ENCODE peak calls at places on chromosomes 3 and 15, in nine cellular contexts. One of them, this sample, is unnamed.

GRCh38 chr3:133330043-133330442 is 69.8 kb upstream of the BFSP2 start:
- DNase-seq in anterior cingulate cortex: peak
- DNase-seq in B cell: no peak
- DNase-seq in left ventricle myocardium superior: no peak
- DNase-seq in stimulated activated CD4-positive, alpha-beta T cell treated with anti-CD3 and anti-CD28 coated beads, Interleukin-12 subunit alpha, Interleukin-12 subunit beta, amount 100 ng/mL, for 4 hours: no peak
- DNase-seq in A549: no peak
- DNase-seq in activated CD8-positive, alpha-beta T cell treated with anti-CD3 and anti-CD28 coated beads, Interleukin-2, amount 10 ng/mL, durations not matched to agents 7 days and 5 days: no peak
- DNase-seq in T follicular helper cell: no peak
- DNase-seq in KBM-7: no peak
- DNase-seq in this sample: no peak

GRCh38 chr3:51735039-51735438 is 28.2 kb downstream of the GRM2 start:
- DNase-seq in anterior cingulate cortex: no peak
- DNase-seq in B cell: no peak
- DNase-seq in left ventricle myocardium superior: no peak
- DNase-seq in stimulated activated CD4-positive, alpha-beta T cell treated with anti-CD3 and anti-CD28 coated beads, Interleukin-12 subunit alpha, Interleukin-12 subunit beta, amount 100 ng/mL, for 4 hours: no peak
- DNase-seq in A549: no peak
- DNase-seq in activated CD8-positive, alpha-beta T cell treated with anti-CD3 and anti-CD28 coated beads, Interleukin-2, amount 10 ng/mL, durations not matched to agents 7 days and 5 days: no peak
- DNase-seq in T follicular helper cell: no peak
- DNase-seq in KBM-7: peak
- DNase-seq in this sample: no peak

GRCh38 chr3:69326821-69327433 is 59.0 kb downstream of the FRMD4B start:
- DNase-seq in anterior cingulate cortex: no peak
- DNase-seq in B cell: no peak
- DNase-seq in left ventricle myocardium superior: no peak
- DNase-seq in stimulated activated CD4-positive, alpha-beta T cell treated with anti-CD3 and anti-CD28 coated beads, Interleukin-12 subunit alpha, Interleukin-12 subunit beta, amount 100 ng/mL, for 4 hours: peak
- DNase-seq in A549: no peak
- DNase-seq in activated CD8-positive, alpha-beta T cell treated with anti-CD3 and anti-CD28 coated beads, Interleukin-2, amount 10 ng/mL, durations not matched to agents 7 days and 5 days: peak
- DNase-seq in T follicular helper cell: peak
- DNase-seq in KBM-7: peak
- DNase-seq in this sample: no peak

GRCh38 chr3:12508316-12508715 is 24.0 kb downstream of the TSEN2 start:
- DNase-seq in anterior cingulate cortex: no peak
- DNase-seq in B cell: no peak
- DNase-seq in left ventricle myocardium superior: no peak
- DNase-seq in stimulated activated CD4-positive, alpha-beta T cell treated with anti-CD3 and anti-CD28 coated beads, Interleukin-12 subunit alpha, Interleukin-12 subunit beta, amount 100 ng/mL, for 4 hours: no peak
- DNase-seq in A549: peak
- DNase-seq in activated CD8-positive, alpha-beta T cell treated with anti-CD3 and anti-CD28 coated beads, Interleukin-2, amount 10 ng/mL, durations not matched to agents 7 days and 5 days: no peak
- DNase-seq in T follicular helper cell: no peak
- DNase-seq in KBM-7: no peak
- DNase-seq in this sample: no peak

GRCh38 chr15:71387825-71388224 is 272.6 kb downstream of the THSD4 start:
- DNase-seq in anterior cingulate cortex: no peak
- DNase-seq in B cell: no peak
- DNase-seq in left ventricle myocardium superior: no peak
- DNase-seq in stimulated activated CD4-positive, alpha-beta T cell treated with anti-CD3 and anti-CD28 coated beads, Interleukin-12 subunit alpha, Interleukin-12 subunit beta, amount 100 ng/mL, for 4 hours: no peak
- DNase-seq in A549: no peak
- DNase-seq in activated CD8-positive, alpha-beta T cell treated with anti-CD3 and anti-CD28 coated beads, Interleukin-2, amount 10 ng/mL, durations not matched to agents 7 days and 5 days: no peak
- DNase-seq in T follicular helper cell: no peak
- DNase-seq in KBM-7: no peak
- DNase-seq in this sample: no peak

GRCh38 chr3:131535596-131535995 is 32.8 kb upstream of the MRPL3 start:
- DNase-seq in anterior cingulate cortex: no peak
- DNase-seq in B cell: no peak
- DNase-seq in left ventricle myocardium superior: no peak
- DNase-seq in stimulated activated CD4-positive, alpha-beta T cell treated with anti-CD3 and anti-CD28 coated beads, Interleukin-12 subunit alpha, Interleukin-12 subunit beta, amount 100 ng/mL, for 4 hours: no peak
- DNase-seq in A549: no peak
- DNase-seq in activated CD8-positive, alpha-beta T cell treated with anti-CD3 and anti-CD28 coated beads, Interleukin-2, amount 10 ng/mL, durations not matched to agents 7 days and 5 days: no peak
- DNase-seq in T follicular helper cell: no peak
- DNase-seq in KBM-7: no peak
- DNase-seq in this sample: no peak

GRCh38 chr3:177199206-177199765 is 2.0 kb upstream of the TBL1XR1 start:
- DNase-seq in anterior cingulate cortex: no peak
- DNase-seq in B cell: no peak
- DNase-seq in left ventricle myocardium superior: no peak
- DNase-seq in stimulated activated CD4-positive, alpha-beta T cell treated with anti-CD3 and anti-CD28 coated beads, Interleukin-12 subunit alpha, Interleukin-12 subunit beta, amount 100 ng/mL, for 4 hours: no peak
- DNase-seq in A549: no peak
- DNase-seq in activated CD8-positive, alpha-beta T cell treated with anti-CD3 and anti-CD28 coated beads, Interleukin-2, amount 10 ng/mL, durations not matched to agents 7 days and 5 days: peak
- DNase-seq in T follicular helper cell: peak
- DNase-seq in KBM-7: no peak
- DNase-seq in this sample: no peak

GRCh38 chr3:143596957-143597642 is 251.2 kb downstream of the SLC9A9 start:
- DNase-seq in anterior cingulate cortex: no peak
- DNase-seq in B cell: no peak
- DNase-seq in left ventricle myocardium superior: no peak
- DNase-seq in stimulated activated CD4-positive, alpha-beta T cell treated with anti-CD3 and anti-CD28 coated beads, Interleukin-12 subunit alpha, Interleukin-12 subunit beta, amount 100 ng/mL, for 4 hours: no peak
- DNase-seq in A549: no peak
- DNase-seq in activated CD8-positive, alpha-beta T cell treated with anti-CD3 and anti-CD28 coated beads, Interleukin-2, amount 10 ng/mL, durations not matched to agents 7 days and 5 days: no peak
- DNase-seq in T follicular helper cell: no peak
- DNase-seq in KBM-7: no peak
- DNase-seq in this sample: no peak

GRCh38 chr15:25439456-25439836 is 622 bp upstream of the UBE3A start:
- DNase-seq in anterior cingulate cortex: no peak
- DNase-seq in B cell: no peak
- DNase-seq in left ventricle myocardium superior: no peak
- DNase-seq in stimulated activated CD4-positive, alpha-beta T cell treated with anti-CD3 and anti-CD28 coated beads, Interleukin-12 subunit alpha, Interleukin-12 subunit beta, amount 100 ng/mL, for 4 hours: no peak
- DNase-seq in A549: peak
- DNase-seq in activated CD8-positive, alpha-beta T cell treated with anti-CD3 and anti-CD28 coated beads, Interleukin-2, amount 10 ng/mL, durations not matched to agents 7 days and 5 days: no peak
- DNase-seq in T follicular helper cell: no peak
- DNase-seq in KBM-7: no peak
- DNase-seq in this sample: no peak

GRCh38 chr3:159733194-159733860 is 255.3 kb upstream of the IL12A start:
- DNase-seq in anterior cingulate cortex: no peak
- DNase-seq in B cell: no peak
- DNase-seq in left ventricle myocardium superior: no peak
- DNase-seq in stimulated activated CD4-positive, alpha-beta T cell treated with anti-CD3 and anti-CD28 coated beads, Interleukin-12 subunit alpha, Interleukin-12 subunit beta, amount 100 ng/mL, for 4 hours: no peak
- DNase-seq in A549: peak
- DNase-seq in activated CD8-positive, alpha-beta T cell treated with anti-CD3 and anti-CD28 coated beads, Interleukin-2, amount 10 ng/mL, durations not matched to agents 7 days and 5 days: no peak
- DNase-seq in T follicular helper cell: no peak
- DNase-seq in KBM-7: no peak
- DNase-seq in this sample: no peak

GRCh38 chr3:197366301-197367044 is 68.1 kb upstream of the DLG1 start:
- DNase-seq in anterior cingulate cortex: no peak
- DNase-seq in B cell: no peak
- DNase-seq in left ventricle myocardium superior: no peak
- DNase-seq in stimulated activated CD4-positive, alpha-beta T cell treated with anti-CD3 and anti-CD28 coated beads, Interleukin-12 subunit alpha, Interleukin-12 subunit beta, amount 100 ng/mL, for 4 hours: no peak
- DNase-seq in A549: no peak
- DNase-seq in activated CD8-positive, alpha-beta T cell treated with anti-CD3 and anti-CD28 coated beads, Interleukin-2, amount 10 ng/mL, durations not matched to agents 7 days and 5 days: no peak
- DNase-seq in T follicular helper cell: no peak
- DNase-seq in KBM-7: no peak
- DNase-seq in this sample: no peak

GRCh38 chr3:42501681-42502428 is 588 bp upstream of the VIPR1 start:
- DNase-seq in anterior cingulate cortex: peak
- DNase-seq in B cell: peak
- DNase-seq in left ventricle myocardium superior: peak
- DNase-seq in stimulated activated CD4-positive, alpha-beta T cell treated with anti-CD3 and anti-CD28 coated beads, Interleukin-12 subunit alpha, Interleukin-12 subunit beta, amount 100 ng/mL, for 4 hours: peak
- DNase-seq in A549: peak
- DNase-seq in activated CD8-positive, alpha-beta T cell treated with anti-CD3 and anti-CD28 coated beads, Interleukin-2, amount 10 ng/mL, durations not matched to agents 7 days and 5 days: peak
- DNase-seq in T follicular helper cell: peak
- DNase-seq in KBM-7: peak
- DNase-seq in this sample: peak

GRCh38 chr3:150180349-150180748 is 209.7 kb upstream of the PFN2 start:
- DNase-seq in anterior cingulate cortex: no peak
- DNase-seq in B cell: no peak
- DNase-seq in left ventricle myocardium superior: no peak
- DNase-seq in stimulated activated CD4-positive, alpha-beta T cell treated with anti-CD3 and anti-CD28 coated beads, Interleukin-12 subunit alpha, Interleukin-12 subunit beta, amount 100 ng/mL, for 4 hours: no peak
- DNase-seq in A549: peak
- DNase-seq in activated CD8-positive, alpha-beta T cell treated with anti-CD3 and anti-CD28 coated beads, Interleukin-2, amount 10 ng/mL, durations not matched to agents 7 days and 5 days: no peak
- DNase-seq in T follicular helper cell: no peak
- DNase-seq in KBM-7: no peak
- DNase-seq in this sample: no peak

GRCh38 chr15:51931638-51932037 is 39.9 kb downstream of the LEO1 start:
- DNase-seq in anterior cingulate cortex: no peak
- DNase-seq in B cell: no peak
- DNase-seq in left ventricle myocardium superior: no peak
- DNase-seq in stimulated activated CD4-positive, alpha-beta T cell treated with anti-CD3 and anti-CD28 coated beads, Interleukin-12 subunit alpha, Interleukin-12 subunit beta, amount 100 ng/mL, for 4 hours: no peak
- DNase-seq in A549: no peak
- DNase-seq in activated CD8-positive, alpha-beta T cell treated with anti-CD3 and anti-CD28 coated beads, Interleukin-2, amount 10 ng/mL, durations not matched to agents 7 days and 5 days: no peak
- DNase-seq in T follicular helper cell: no peak
- DNase-seq in KBM-7: no peak
- DNase-seq in this sample: no peak

GRCh38 chr3:111033470-111034108 is 38.0 kb upstream of the NECTIN3 start:
- DNase-seq in anterior cingulate cortex: no peak
- DNase-seq in B cell: no peak
- DNase-seq in left ventricle myocardium superior: no peak
- DNase-seq in stimulated activated CD4-positive, alpha-beta T cell treated with anti-CD3 and anti-CD28 coated beads, Interleukin-12 subunit alpha, Interleukin-12 subunit beta, amount 100 ng/mL, for 4 hours: no peak
- DNase-seq in A549: no peak
- DNase-seq in activated CD8-positive, alpha-beta T cell treated with anti-CD3 and anti-CD28 coated beads, Interleukin-2, amount 10 ng/mL, durations not matched to agents 7 days and 5 days: no peak
- DNase-seq in T follicular helper cell: no peak
- DNase-seq in KBM-7: no peak
- DNase-seq in this sample: no peak

GRCh38 chr3:43753743-43754142 is 63.0 kb downstream of the ABHD5 start:
- DNase-seq in anterior cingulate cortex: no peak
- DNase-seq in B cell: no peak
- DNase-seq in left ventricle myocardium superior: no peak
- DNase-seq in stimulated activated CD4-positive, alpha-beta T cell treated with anti-CD3 and anti-CD28 coated beads, Interleukin-12 subunit alpha, Interleukin-12 subunit beta, amount 100 ng/mL, for 4 hours: no peak
- DNase-seq in A549: no peak
- DNase-seq in activated CD8-positive, alpha-beta T cell treated with anti-CD3 and anti-CD28 coated beads, Interleukin-2, amount 10 ng/mL, durations not matched to agents 7 days and 5 days: no peak
- DNase-seq in T follicular helper cell: no peak
- DNase-seq in KBM-7: no peak
- DNase-seq in this sample: no peak